ENCODE peak calls at places on chromosomes 4 and X, in six cellular contexts. U is H1, L is K562, W is SK-N-SH, Y is HepG2, X is GM12878. B is an unnamed sample.

GRCh38 chr4:94156816-94157215 is 50.8 kb upstream of the SMARCAD1 start:
- DNase-seq in X (no peak), L (no peak), U (no peak), W (no peak), Y (no peak), B (no peak)

GRCh38 chrX:140163376-140164159 is 198.2 kb upstream of the CXorf66 start:
- DNase-seq in U (no peak), X (no peak), L (no peak), W (no peak), Y (no peak), B (no peak)

GRCh38 chr4:105128208-105128607 is 18.5 kb upstream of the TET2 start:
- DNase-seq in X (no peak), W (no peak), U (no peak), L (no peak), Y (no peak), B (no peak)

GRCh38 chr4:86117781-86118302 is 242.0 kb downstream of the MAPK10 start:
- DNase-seq in Y (no peak), W (peak), U (no peak), X (no peak), L (no peak), B (no peak)

GRCh38 chr4:95217197-95217596 is 331.6 kb downstream of the UNC5C start:
- DNase-seq in X (no peak), U (no peak), L (no peak), Y (no peak), W (no peak), B (no peak)

GRCh38 chr4:87219648-87220093 is 747 bp downstream of the KLHL8 start:
- DNase-seq in X (no peak), W (no peak), L (peak), U (no peak), Y (peak), B (no peak)

GRCh38 chrX:155896512-155896911 is 15.4 kb downstream of the VAMP7 start:
- DNase-seq in Y (no peak), X (no peak), L (no peak), U (no peak), W (no peak), B (no peak)

GRCh38 chr4:138821321-138821720 is 194.3 kb upstream of the NOCT start:
- DNase-seq in U (no peak), Y (no peak), L (no peak), W (no peak), X (no peak), B (no peak)

GRCh38 chr4:604131-604530 is 21.2 kb upstream of the PDE6B start:
- DNase-seq in Y (no peak), W (no peak), U (no peak), X (no peak), L (no peak), B (no peak)

GRCh38 chr4:158159054-158159717 is 13.6 kb downstream of the GASK1B start:
- DNase-seq in W (no peak), X (no peak), L (no peak), U (no peak), Y (no peak), B (no peak)

GRCh38 chr4:113760852-113761681 is 471 bp downstream of the CAMK2D start:
- DNase-seq in Y (peak), U (peak), L (no peak), W (peak), X (no peak), B (peak)

GRCh38 chr4:173243917-173244658 is 75.5 kb downstream of the GALNT7 start:
- DNase-seq in X (no peak), U (no peak), W (no peak), L (no peak), Y (no peak), B (no peak)

GRCh38 chrX:71250856-71251255 is 3.1 kb downstream of the ZMYM3 start:
- DNase-seq in L (no peak), W (no peak), U (no peak), Y (no peak), X (no peak), B (no peak)

GRCh38 chr4:169114341-169114974 is 104.4 kb upstream of the CBR4 start:
- DNase-seq in L (no peak), Y (no peak), X (no peak), W (no peak), U (no peak), B (no peak)

GRCh38 chr4:113732-114131 is 10.6 kb upstream of the ZNF718 start:
- DNase-seq in Y (no peak), U (no peak), W (no peak), X (no peak), L (no peak), B (no peak)

GRCh38 chr4:25815586-25815985 is 47.2 kb downstream of the SEL1L3 start:
- DNase-seq in L (no peak), Y (no peak), W (no peak), X (no peak), U (no peak), B (no peak)

GRCh38 chr4:88765729-88766128 is 68.1 kb upstream of the NAP1L5 start:
- DNase-seq in X (no peak), L (no peak), W (no peak), U (no peak), Y (no peak), B (peak)

GRCh38 chrX:101602077-101602476 is 15.7 kb downstream of the ARMCX6 start:
- DNase-seq in Y (no peak), W (no peak), X (no peak), L (no peak), U (no peak), B (no peak)

GRCh38 chrX:49230500-49231232 is 2.5 kb downstream of the CACNA1F start:
- DNase-seq in U (peak), Y (peak), W (no peak), L (peak), X (no peak), B (no peak)

GRCh38 chr4:183318656-183319055 is 1.4 kb downstream of the CLDN22 start:
- DNase-seq in U (no peak), L (no peak), X (no peak), W (no peak), Y (no peak), B (no peak)

GRCh38 chr4:175034986-175035705 is 117.0 kb downstream of the ADAM29 start:
- DNase-seq in W (no peak), L (no peak), U (no peak), Y (no peak), X (no peak), B (no peak)

GRCh38 chr4:31058656-31059055 is 338.5 kb downstream of the PCDH7 start:
- DNase-seq in L (no peak), Y (no peak), W (no peak), X (no peak), U (no peak), B (no peak)

GRCh38 chrX:15142084-15142715 is 127.7 kb downstream of the ASB9 start:
- DNase-seq in Y (peak), U (no peak), X (no peak), W (no peak), L (no peak), B (no peak)

GRCh38 chrX:150692837-150693781 is at the start of gene MTMR1:
- DNase-seq in L (peak), W (peak), X (no peak), Y (no peak), U (no peak), B (peak)

GRCh38 chrX:13990126-13990525 is 39.6 kb downstream of the GEMIN8 start:
- DNase-seq in U (no peak), W (no peak), X (no peak), L (no peak), Y (no peak), B (no peak)

GRCh38 chr4:99102634-99103033 is 14.0 kb upstream of the ADH5 start:
- DNase-seq in Y (no peak), W (no peak), L (no peak), X (no peak), U (no peak), B (no peak)

GRCh38 chr4:38185406-38185805 is 225.2 kb downstream of the PTTG2 start:
- DNase-seq in W (no peak), U (no peak), L (no peak), Y (no peak), X (no peak), B (no peak)

GRCh38 chr4:98754736-98755135 is 96.3 kb upstream of the TSPAN5 start:
- DNase-seq in U (no peak), Y (no peak), X (no peak), L (no peak), W (no peak), B (no peak)

GRCh38 chrX:57329008-57329407 is 42.5 kb downstream of the FAAH2 start:
- DNase-seq in Y (peak), W (no peak), X (no peak), L (no peak), U (peak), B (peak)

GRCh38 chrX:29726811-29727210 is 488.6 kb upstream of the MAGEB2 start:
- DNase-seq in L (no peak), X (no peak), U (no peak), Y (no peak), W (no peak), B (no peak)

GRCh38 chrX:24259544-24260240 is 54.2 kb downstream of the SUPT20HL2 start:
- DNase-seq in U (no peak), Y (peak), X (no peak), L (peak), W (peak), B (peak)

GRCh38 chr4:67558493-67558892 is at the start of gene STAP1:
- DNase-seq in U (no peak), W (no peak), X (no peak), L (no peak), Y (no peak), B (no peak)

GRCh38 chr4:57071340-57071739 is 38.8 kb downstream of the IGFBP7 start:
- DNase-seq in U (no peak), L (no peak), W (no peak), Y (no peak), X (no peak), B (no peak)

GRCh38 chr4:134610172-134610571 is 408.6 kb upstream of the PABPC4L start:
- DNase-seq in U (no peak), L (no peak), W (no peak), Y (no peak), X (no peak), B (no peak)

GRCh38 chrX:119692241-119693031 is 532 bp downstream of the SEPTIN6 start:
- DNase-seq in Y (no peak), U (peak), W (peak), L (peak), X (no peak), B (peak)

GRCh38 chr4:73172166-73172565 is 86.4 kb downstream of the ANKRD17 start:
- DNase-seq in W (no peak), X (no peak), Y (no peak), U (no peak), L (no peak), B (no peak)
- TF ChIP-seq CHD2 in W (no peak), X (no peak), Y (no peak), U (no peak), L (no peak), B (no peak)

DNA sequence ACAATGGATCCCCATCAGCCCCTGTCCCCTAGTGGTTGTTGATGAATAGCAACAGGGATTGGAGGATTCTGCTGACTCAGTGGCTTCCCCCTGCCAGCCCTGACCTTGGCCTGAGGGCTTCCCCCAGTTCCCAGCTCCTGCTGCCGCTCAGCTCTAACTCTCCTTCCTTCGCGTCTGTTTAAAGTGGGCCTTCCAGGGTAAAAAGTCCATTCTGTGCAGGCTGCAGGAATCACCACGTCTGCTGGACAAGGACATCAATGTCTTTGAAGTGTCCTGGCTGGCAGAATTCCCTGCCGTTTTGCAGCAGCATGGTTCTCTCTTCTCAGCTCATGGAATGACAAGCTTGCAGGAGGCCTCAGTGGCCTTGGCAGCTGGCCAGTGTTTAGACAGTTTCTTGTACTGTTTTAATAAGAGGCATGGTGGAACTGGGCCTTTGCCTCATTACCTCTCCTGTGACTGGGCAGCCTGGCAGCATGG is 152.5 kb upstream of the STX18 start:
- DNase-seq in W (peak), Y (peak), X (no peak), U (peak), L (peak), B (no peak)
- TF ChIP-seq CHD2 in W (no peak), Y (no peak), X (no peak), U (no peak), L (no peak), B (no peak)

GRCh38 chr4:137471895-137472294 is 60.4 kb downstream of the PCDH18 start:
- DNase-seq in X (no peak), Y (no peak), L (no peak), W (no peak), U (no peak), B (no peak)
- TF ChIP-seq CHD2 in X (no peak), Y (no peak), L (no peak), W (no peak), U (no peak), B (no peak)

DNA sequence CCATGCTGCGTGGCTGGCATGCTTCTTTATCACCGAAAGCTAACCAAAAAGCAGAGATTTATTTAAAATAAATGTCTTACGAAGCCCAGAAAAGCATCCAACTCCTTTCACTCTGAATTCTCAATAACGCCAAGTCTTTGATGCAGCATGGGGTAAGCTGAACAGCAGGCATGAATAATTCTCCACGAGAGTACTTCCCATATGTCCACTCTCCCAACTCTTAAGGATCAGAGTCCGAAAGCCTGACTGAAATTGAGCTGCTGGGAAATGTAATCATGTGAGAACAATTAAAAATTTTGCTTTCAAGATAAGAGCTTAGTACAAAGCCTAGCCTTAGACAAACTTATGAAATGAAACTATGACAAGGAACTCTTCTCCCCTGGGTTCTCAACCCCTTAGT is 7.5 kb upstream of the SLC39A8 start:
- DNase-seq in L (no peak), U (no peak), Y (no peak), W (no peak), X (no peak), B (no peak)
- TF ChIP-seq CHD2 in L (no peak), U (no peak), Y (no peak), W (no peak), X (no peak), B (no peak)

GRCh38 chr4:74619931-74620702 is 174.2 kb downstream of the BTC start:
- DNase-seq in L (no peak), W (no peak), U (no peak), X (no peak), Y (no peak), B (peak)
- TF ChIP-seq CHD2 in L (no peak), W (no peak), U (no peak), X (no peak), Y (no peak), B (no peak)

DNA sequence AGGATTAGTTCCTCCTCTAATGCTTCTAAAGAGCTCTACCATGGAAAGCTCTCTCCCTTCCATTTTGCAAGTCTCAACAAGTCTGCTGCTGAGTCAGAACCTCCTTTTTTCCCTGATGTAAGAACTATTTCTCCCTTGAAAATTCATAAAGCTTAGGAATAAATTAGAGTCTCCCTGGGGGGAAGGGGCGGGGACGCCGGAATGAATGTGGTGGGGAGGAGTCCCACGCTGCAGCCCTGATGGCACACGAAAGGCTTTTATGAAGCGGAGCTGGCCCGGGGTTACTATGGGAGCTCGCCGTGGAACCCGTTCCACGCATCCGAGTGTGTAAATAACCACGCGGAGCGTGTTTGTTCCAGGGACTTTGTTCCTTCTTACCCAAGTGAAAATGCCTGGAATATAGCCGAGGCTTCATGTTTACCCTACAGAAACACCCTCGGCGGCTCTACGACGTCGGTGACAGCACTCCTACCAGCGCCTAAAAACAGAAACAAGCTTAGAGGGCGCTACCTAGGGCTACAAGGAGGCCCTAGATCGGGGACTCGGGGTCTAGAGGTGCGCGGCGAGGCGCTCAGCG is 945 bp upstream of the CPEB2 start:
- DNase-seq in U (peak), Y (peak), X (no peak), L (peak), W (peak), B (peak)
- TF ChIP-seq CHD2 in U (no peak), Y (no peak), X (no peak), L (no peak), W (no peak), B (no peak)

GRCh38 chr4:140150636-140150885 is 3.4 kb downstream of the MAML3 start:
- DNase-seq in U (no peak), L (no peak), W (no peak), X (no peak), Y (no peak), B (no peak)
- TF ChIP-seq CHD2 in U (no peak), L (no peak), W (no peak), X (no peak), Y (no peak), B (no peak)

GRCh38 chr4:65669981-65670330 is 333 bp downstream of the EPHA5 start:
- DNase-seq in Y (no peak), W (no peak), L (no peak), U (no peak), X (no peak), B (no peak)

GRCh38 chr4:65668201-65669007 is 1.9 kb downstream of the EPHA5 start:
- DNase-seq in Y (no peak), U (peak), W (peak), X (no peak), L (no peak), B (no peak)

GRCh38 chr4:65670331-65671031 is at the start of gene EPHA5:
- DNase-seq in X (no peak), L (no peak), U (peak), W (peak), Y (peak), B (no peak)

GRCh38 chr4:65671402-65671801 is 1.1 kb upstream of the EPHA5 start:
- DNase-seq in Y (peak), U (no peak), X (no peak), W (no peak), L (no peak), B (no peak)

DNA sequence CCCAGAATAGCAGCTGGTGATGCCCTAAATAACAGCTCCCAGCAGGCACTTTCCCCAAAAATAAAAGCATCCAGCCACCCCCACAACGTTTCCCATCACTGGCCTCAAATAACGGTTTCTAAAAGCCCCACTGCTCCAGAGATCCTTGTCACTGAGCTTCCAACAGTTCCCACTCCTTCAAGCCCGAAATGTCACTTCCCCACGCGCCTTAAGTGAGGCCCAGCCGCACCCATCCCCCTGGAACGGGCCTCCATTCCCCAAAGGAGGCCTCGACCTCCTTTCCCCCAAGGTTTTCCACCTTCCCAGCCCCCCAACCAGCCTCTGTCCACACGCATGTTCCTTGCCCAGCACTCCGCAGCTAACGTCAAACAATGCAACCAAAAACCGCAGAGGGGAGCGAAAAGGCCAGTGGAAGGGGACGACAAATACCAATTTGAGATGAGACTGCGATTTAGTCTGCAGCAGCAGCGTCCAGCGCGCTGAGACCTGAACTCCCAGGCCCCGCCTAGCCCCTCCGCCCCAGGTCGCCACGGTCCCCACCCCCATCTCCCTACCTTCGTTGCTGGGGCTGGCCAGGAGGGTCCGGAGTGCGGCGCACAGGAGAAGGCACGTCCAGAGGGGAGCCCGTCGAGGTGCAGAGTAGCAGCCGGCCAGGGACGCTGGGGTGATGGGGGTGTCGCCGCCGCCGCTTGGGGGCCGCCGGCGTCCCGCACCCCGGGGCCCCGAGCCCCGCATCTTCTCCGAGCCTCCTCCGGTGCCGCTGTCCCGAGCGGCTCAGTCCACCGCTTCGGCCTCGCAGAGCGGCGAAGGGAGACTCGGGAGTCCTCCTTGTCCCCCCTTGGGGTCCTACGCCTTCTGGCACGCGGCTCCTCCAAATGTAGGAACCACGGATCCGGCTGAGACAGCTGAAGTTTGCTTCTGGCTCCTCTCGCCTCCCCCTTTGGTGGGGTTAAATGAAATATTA is 999 bp downstream of the EPHA5 start:
- DNase-seq in L (no peak), U (peak), Y (no peak), X (no peak), W (peak), B (no peak)
- TF ChIP-seq CHD2 in L (no peak), U (no peak), Y (no peak), X (no peak), W (no peak), B (no peak)